ENCODE peak calls at places on chromosomes 16 and 17, in eight cellular contexts. One of them, this sample, is unnamed.

GRCh38 chr16:5022521-5022920 is 11.2 kb downstream of the NAGPA start:
- DNase-seq in AG10803: no peak
- DNase-seq in body of pancreas: no peak
- DNase-seq in fibroblast of lung: no peak
- DNase-seq in Peyer's patch: no peak
- DNase-seq in foreskin fibroblast: no peak
- DNase-seq in A673: no peak
- DNase-seq in A549: no peak
- DNase-seq in this sample: no peak

GRCh38 chr16:49023095-49023494 is 258.5 kb downstream of the CBLN1 start:
- DNase-seq in AG10803: peak; percentile 31
- DNase-seq in body of pancreas: peak; percentile 9
- DNase-seq in fibroblast of lung: peak; percentile 86
- DNase-seq in Peyer's patch: no peak
- DNase-seq in foreskin fibroblast: peak; percentile 52
- DNase-seq in A673: no peak
- DNase-seq in A549: no peak
- DNase-seq in this sample: no peak

GRCh38 chr16:12168054-12169018 is 191.8 kb downstream of the SNX29 start:
- DNase-seq in AG10803: no peak
- DNase-seq in body of pancreas: no peak
- DNase-seq in fibroblast of lung: no peak
- DNase-seq in Peyer's patch: no peak
- DNase-seq in foreskin fibroblast: peak; percentile 41
- DNase-seq in A673: no peak
- DNase-seq in A549: no peak
- DNase-seq in this sample: no peak

GRCh38 chr17:61536417-61536955 is 54.5 kb downstream of the NACA2 start:
- DNase-seq in AG10803: no peak
- DNase-seq in body of pancreas: no peak
- DNase-seq in fibroblast of lung: no peak
- DNase-seq in Peyer's patch: no peak
- DNase-seq in foreskin fibroblast: peak; percentile 64
- DNase-seq in A673: no peak
- DNase-seq in A549: no peak
- DNase-seq in this sample: no peak

GRCh38 chr16:77211880-77212735 is 12.9 kb downstream of the SYCE1L start:
- DNase-seq in AG10803: no peak
- DNase-seq in body of pancreas: peak; percentile 63
- DNase-seq in fibroblast of lung: peak; percentile 34
- DNase-seq in Peyer's patch: peak; percentile 81
- DNase-seq in foreskin fibroblast: peak; percentile 46
- DNase-seq in A673: peak; percentile 59
- DNase-seq in A549: peak; percentile 83
- DNase-seq in this sample: no peak

GRCh38 chr16:46830417-46830901 is 521 bp downstream of the C16orf87 start:
- DNase-seq in AG10803: peak; percentile 6
- DNase-seq in body of pancreas: peak; percentile 28
- DNase-seq in fibroblast of lung: peak; percentile 20
- DNase-seq in Peyer's patch: peak; percentile 67
- DNase-seq in foreskin fibroblast: peak; percentile 46
- DNase-seq in A673: peak; percentile 41
- DNase-seq in A549: no peak
- DNase-seq in this sample: no peak

GRCh38 chr16:53080345-53081031 is 25.7 kb downstream of the CHD9 start:
- DNase-seq in AG10803: peak; percentile 89
- DNase-seq in body of pancreas: peak; percentile 36
- DNase-seq in fibroblast of lung: peak; percentile 90
- DNase-seq in Peyer's patch: no peak
- DNase-seq in foreskin fibroblast: peak; percentile 96
- DNase-seq in A673: peak; percentile 87
- DNase-seq in A549: peak; percentile 89
- DNase-seq in this sample: peak; percentile 74

GRCh38 chr16:48052731-48053130 is 103.1 kb downstream of the ABCC12 start:
- DNase-seq in AG10803: no peak
- DNase-seq in body of pancreas: no peak
- DNase-seq in fibroblast of lung: no peak
- DNase-seq in Peyer's patch: no peak
- DNase-seq in foreskin fibroblast: no peak
- DNase-seq in A673: no peak
- DNase-seq in A549: no peak
- DNase-seq in this sample: no peak

GRCh38 chr17:50117202-50118040 is 12.5 kb downstream of the SAMD14 start:
- DNase-seq in AG10803: peak; percentile 44
- DNase-seq in body of pancreas: peak; percentile 64
- DNase-seq in fibroblast of lung: peak; percentile 70
- DNase-seq in Peyer's patch: peak; percentile 75
- DNase-seq in foreskin fibroblast: peak; percentile 85
- DNase-seq in A673: peak; percentile 44
- DNase-seq in A549: peak; percentile 78
- DNase-seq in this sample: no peak

GRCh38 chr16:31869511-31870201 is 4.0 kb upstream of the ZNF267 start:
- DNase-seq in AG10803: peak; percentile 66
- DNase-seq in body of pancreas: peak; percentile 77
- DNase-seq in fibroblast of lung: peak; percentile 80
- DNase-seq in Peyer's patch: peak; percentile 83
- DNase-seq in foreskin fibroblast: peak; percentile 92
- DNase-seq in A673: peak; percentile 51
- DNase-seq in A549: no peak
- DNase-seq in this sample: no peak

GRCh38 chr16:67844441-67844840 is 2.3 kb upstream of the NUTF2 start:
- DNase-seq in AG10803: peak; percentile 37
- DNase-seq in body of pancreas: no peak
- DNase-seq in fibroblast of lung: peak; percentile 26
- DNase-seq in Peyer's patch: no peak
- DNase-seq in foreskin fibroblast: peak; percentile 71
- DNase-seq in A673: no peak
- DNase-seq in A549: no peak
- DNase-seq in this sample: no peak

GRCh38 chr17:36918260-36918691 is 19.0 kb upstream of the LHX1 start:
- DNase-seq in AG10803: peak; percentile 22
- DNase-seq in body of pancreas: no peak
- DNase-seq in fibroblast of lung: peak; percentile 79
- DNase-seq in Peyer's patch: no peak
- DNase-seq in foreskin fibroblast: no peak
- DNase-seq in A673: no peak
- DNase-seq in A549: no peak
- DNase-seq in this sample: no peak

GRCh38 chr17:27396045-27396444 is 60.2 kb upstream of the KSR1 start:
- DNase-seq in AG10803: no peak
- DNase-seq in body of pancreas: no peak
- DNase-seq in fibroblast of lung: no peak
- DNase-seq in Peyer's patch: no peak
- DNase-seq in foreskin fibroblast: no peak
- DNase-seq in A673: no peak
- DNase-seq in A549: no peak
- DNase-seq in this sample: no peak

DNA sequence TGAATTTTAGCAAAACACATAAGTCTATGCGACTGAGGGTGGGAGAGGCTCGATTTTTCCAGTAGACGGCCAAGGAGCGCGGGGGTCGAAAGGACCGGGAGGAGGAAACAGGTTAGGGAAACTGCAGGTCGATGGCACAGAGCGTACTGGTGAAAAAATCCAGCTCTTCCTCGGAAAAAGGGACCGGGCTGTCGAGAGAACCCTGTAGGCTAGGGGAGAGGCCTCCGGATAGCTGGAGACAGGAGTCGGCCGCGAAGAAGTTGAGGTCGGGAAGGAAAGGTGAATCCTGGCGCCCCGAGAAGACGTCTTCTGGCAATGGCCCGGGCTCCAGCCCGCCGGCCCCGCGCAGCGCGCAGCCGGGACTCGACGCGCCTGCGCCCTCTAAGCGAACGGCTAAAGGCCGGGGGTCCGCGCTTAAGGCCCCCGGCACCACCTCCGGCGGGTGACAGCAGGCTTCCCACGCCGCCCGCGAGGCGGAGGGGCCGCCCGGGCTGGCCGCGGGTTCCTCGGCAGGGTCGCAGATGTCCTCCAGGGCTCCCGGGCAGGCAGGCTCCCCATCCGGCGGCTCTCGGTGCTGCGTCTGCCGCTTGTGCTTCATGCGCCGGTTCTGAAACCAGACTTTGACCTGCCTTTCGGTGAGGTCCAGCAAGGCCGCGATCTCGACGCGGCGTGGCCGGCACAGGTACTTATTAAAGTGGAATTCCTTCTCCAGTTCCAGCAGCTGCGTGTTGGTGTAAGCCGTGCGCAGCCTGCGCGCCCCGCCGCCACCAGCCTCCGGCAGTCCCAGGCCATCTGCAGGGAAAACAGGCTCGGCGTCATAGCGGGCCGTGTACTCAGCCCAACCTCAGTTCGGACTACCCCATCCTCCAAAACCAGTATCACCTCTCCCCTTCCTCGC is 1.7 kb downstream of the HOXB2 start:
- DNase-seq in AG10803: no peak
- DNase-seq in body of pancreas: peak; percentile 34
- DNase-seq in fibroblast of lung: no peak
- DNase-seq in Peyer's patch: peak; percentile 81
- DNase-seq in foreskin fibroblast: peak; percentile 76
- DNase-seq in A673: peak; percentile 67
- DNase-seq in A549: peak; percentile 79
- DNase-seq in this sample: no peak
- TF ChIP-seq CTCF in AG10803: no peak
- TF ChIP-seq CTCF in body of pancreas: no peak
- TF ChIP-seq CTCF in fibroblast of lung: no peak
- TF ChIP-seq CTCF in Peyer's patch: no peak
- TF ChIP-seq CTCF in foreskin fibroblast: no peak
- TF ChIP-seq CTCF in A673: no peak
- TF ChIP-seq CTCF in A549: no peak
- TF ChIP-seq CTCF in this sample: no peak

DNA sequence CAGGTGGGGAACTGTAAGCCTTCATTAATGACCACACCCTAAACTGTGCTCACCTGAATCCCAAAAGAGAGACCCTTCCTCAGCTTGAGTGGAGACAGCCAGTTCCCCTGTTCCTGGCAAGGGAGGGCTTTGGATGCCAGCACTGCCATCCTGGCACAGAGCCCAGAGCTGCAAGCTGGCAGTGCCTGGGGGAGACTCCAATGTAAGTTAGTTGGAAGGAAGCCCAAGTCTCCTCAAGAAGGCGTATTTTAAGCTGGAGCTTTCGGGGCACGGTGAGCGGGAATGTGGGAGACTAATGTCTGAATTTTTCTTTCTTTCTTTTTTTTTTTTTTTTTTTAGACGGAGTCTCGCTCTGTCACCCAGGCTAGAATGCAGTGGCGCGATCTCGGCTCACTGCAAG is 4.7 kb downstream of the CDC42EP4 start:
- DNase-seq in AG10803: no peak
- DNase-seq in body of pancreas: peak; percentile 73
- DNase-seq in fibroblast of lung: no peak
- DNase-seq in Peyer's patch: no peak
- DNase-seq in foreskin fibroblast: peak; percentile 12
- DNase-seq in A673: peak; percentile 57
- DNase-seq in A549: no peak
- DNase-seq in this sample: no peak
- TF ChIP-seq CTCF in AG10803: no peak
- TF ChIP-seq CTCF in body of pancreas: no peak
- TF ChIP-seq CTCF in fibroblast of lung: no peak
- TF ChIP-seq CTCF in Peyer's patch: no peak
- TF ChIP-seq CTCF in foreskin fibroblast: no peak
- TF ChIP-seq CTCF in A673: no peak
- TF ChIP-seq CTCF in A549: no peak
- TF ChIP-seq CTCF in this sample: no peak

GRCh38 chr17:81487089-81487486 is 25.5 kb downstream of the ACTG1 start:
- DNase-seq in AG10803: no peak
- DNase-seq in body of pancreas: no peak
- DNase-seq in fibroblast of lung: no peak
- DNase-seq in Peyer's patch: no peak
- DNase-seq in foreskin fibroblast: no peak
- DNase-seq in A673: no peak
- DNase-seq in A549: no peak
- DNase-seq in this sample: no peak

GRCh38 chr17:81489986-81490598 is 22.5 kb downstream of the ACTG1 start:
- DNase-seq in AG10803: no peak
- DNase-seq in body of pancreas: no peak
- DNase-seq in fibroblast of lung: no peak
- DNase-seq in Peyer's patch: no peak
- DNase-seq in foreskin fibroblast: no peak
- DNase-seq in A673: no peak
- DNase-seq in A549: no peak
- DNase-seq in this sample: no peak

GRCh38 chr17:81487487-81488275 is 24.9 kb downstream of the ACTG1 start:
- DNase-seq in AG10803: peak; percentile 60
- DNase-seq in body of pancreas: peak; percentile 77
- DNase-seq in fibroblast of lung: peak; percentile 60
- DNase-seq in Peyer's patch: peak; percentile 87
- DNase-seq in foreskin fibroblast: peak; percentile 90
- DNase-seq in A673: peak; percentile 91
- DNase-seq in A549: peak; percentile 98
- DNase-seq in this sample: no peak

GRCh38 chr17:81489012-81489968 is 23.3 kb downstream of the ACTG1 start:
- DNase-seq in AG10803: no peak
- DNase-seq in body of pancreas: no peak
- DNase-seq in fibroblast of lung: no peak
- DNase-seq in Peyer's patch: no peak
- DNase-seq in foreskin fibroblast: no peak
- DNase-seq in A673: peak; percentile 70
- DNase-seq in A549: no peak
- DNase-seq in this sample: no peak

GRCh38 chr17:81488276-81488860 is 24.2 kb downstream of the ACTG1 start:
- DNase-seq in AG10803: no peak
- DNase-seq in body of pancreas: no peak
- DNase-seq in fibroblast of lung: no peak
- DNase-seq in Peyer's patch: no peak
- DNase-seq in foreskin fibroblast: no peak
- DNase-seq in A673: no peak
- DNase-seq in A549: no peak
- DNase-seq in this sample: no peak
- TF ChIP-seq CTCF in AG10803: no peak
- TF ChIP-seq CTCF in body of pancreas: no peak
- TF ChIP-seq CTCF in fibroblast of lung: no peak
- TF ChIP-seq CTCF in Peyer's patch: no peak
- TF ChIP-seq CTCF in foreskin fibroblast: no peak
- TF ChIP-seq CTCF in A673: no peak
- TF ChIP-seq CTCF in A549: no peak
- TF ChIP-seq CTCF in this sample: no peak

GRCh38 chr16:56869513-56870270 is 4.7 kb downstream of the SLC12A3 start:
- DNase-seq in AG10803: no peak
- DNase-seq in body of pancreas: no peak
- DNase-seq in fibroblast of lung: no peak
- DNase-seq in Peyer's patch: peak; percentile 62
- DNase-seq in foreskin fibroblast: no peak
- DNase-seq in A673: peak; percentile 31
- DNase-seq in A549: peak; percentile 66
- DNase-seq in this sample: no peak

GRCh38 chr16:56870271-56870888 is 5.4 kb downstream of the SLC12A3 start:
- DNase-seq in AG10803: no peak
- DNase-seq in body of pancreas: no peak
- DNase-seq in fibroblast of lung: no peak
- DNase-seq in Peyer's patch: no peak
- DNase-seq in foreskin fibroblast: no peak
- DNase-seq in A673: no peak
- DNase-seq in A549: no peak
- DNase-seq in this sample: no peak

GRCh38 chr16:56868175-56868574 is 3.2 kb downstream of the SLC12A3 start:
- DNase-seq in AG10803: no peak
- DNase-seq in body of pancreas: no peak
- DNase-seq in fibroblast of lung: no peak
- DNase-seq in Peyer's patch: no peak
- DNase-seq in foreskin fibroblast: no peak
- DNase-seq in A673: no peak
- DNase-seq in A549: no peak
- DNase-seq in this sample: no peak

GRCh38 chr16:56872863-56873391 is 7.9 kb downstream of the SLC12A3 start:
- DNase-seq in AG10803: no peak
- DNase-seq in body of pancreas: no peak
- DNase-seq in fibroblast of lung: no peak
- DNase-seq in Peyer's patch: no peak
- DNase-seq in foreskin fibroblast: peak; percentile 25
- DNase-seq in A673: no peak
- DNase-seq in A549: no peak
- DNase-seq in this sample: peak; percentile 44

GRCh38 chr16:56871172-56871593 is 6.2 kb downstream of the SLC12A3 start:
- DNase-seq in AG10803: peak; percentile 59
- DNase-seq in body of pancreas: peak; percentile 56
- DNase-seq in fibroblast of lung: peak; percentile 27
- DNase-seq in Peyer's patch: peak; percentile 69
- DNase-seq in foreskin fibroblast: peak; percentile 87
- DNase-seq in A673: no peak
- DNase-seq in A549: no peak
- DNase-seq in this sample: no peak
- TF ChIP-seq CTCF in AG10803: peak; percentile 10
- TF ChIP-seq CTCF in body of pancreas: no peak
- TF ChIP-seq CTCF in fibroblast of lung: no peak
- TF ChIP-seq CTCF in Peyer's patch: no peak
- TF ChIP-seq CTCF in foreskin fibroblast: no peak
- TF ChIP-seq CTCF in A673: no peak
- TF ChIP-seq CTCF in A549: no peak
- TF ChIP-seq CTCF in this sample: no peak

This sample was measured in AG09319.